ENCODE peak calls at places on chromosomes 13 and 19, in four cellular contexts. H is brain microvascular endothelial cell, K is neural crest cell, M is COR-L47. Q is an unnamed sample.

GRCh38 chr19:55319786-55320185 is 5.4 kb downstream of the TMEM150B start:
- DNase-seq in H (peak; percentile 42), K (peak; percentile 68), M (no peak), Q (no peak)

GRCh38 chr19:5046339-5047039 is 77.6 kb downstream of the KDM4B start:
- DNase-seq in H (peak; percentile 63), K (no peak), M (peak; percentile 95), Q (peak; percentile 38)

GRCh38 chr13:113843063-113843654 is 20.7 kb downstream of the GAS6 start:
- DNase-seq in H (no peak), K (no peak), M (no peak), Q (no peak)

GRCh38 chr13:20767309-20767943 is 6.3 kb downstream of the EEF1AKMT1 start:
- DNase-seq in H (no peak), K (no peak), M (no peak), Q (no peak)

GRCh38 chr19:18433039-18433691 is 4.8 kb downstream of the ISYNA1 start:
- DNase-seq in H (no peak), K (no peak), M (peak; percentile 38), Q (no peak)

GRCh38 chr19:52028780-52029123 is 573 bp upstream of the ZNF614 start:
- DNase-seq in H (no peak), K (no peak), M (peak; percentile 17), Q (peak; percentile 53)

GRCh38 chr13:41496420-41497234 is 39.3 kb downstream of the RGCC start:
- DNase-seq in H (peak; percentile 43), K (no peak), M (no peak), Q (no peak)

GRCh38 chr19:46454244-46454643 is 17.1 kb downstream of the PNMA8A start:
- DNase-seq in H (no peak), K (no peak), M (no peak), Q (no peak)

GRCh38 chr13:111661052-111661451 is 340.6 kb downstream of the TEX29 start:
- DNase-seq in H (no peak), K (no peak), M (no peak), Q (no peak)

GRCh38 chr19:39083983-39084731 is at the start of gene ACP7:
- DNase-seq in H (no peak), K (no peak), M (no peak), Q (no peak)

GRCh38 chr19:30069535-30070197 is 127.6 kb downstream of the URI1 start:
- DNase-seq in H (no peak), K (no peak), M (no peak), Q (no peak)

GRCh38 chr19:29831041-29831548 is 19.3 kb downstream of the CCNE1 start:
- DNase-seq in H (no peak), K (no peak), M (no peak), Q (no peak)

GRCh38 chr19:1312732-1313694 is 27.3 kb downstream of the EFNA2 start:
- DNase-seq in H (peak; percentile 45), K (no peak), M (no peak), Q (no peak)

GRCh38 chr19:1571358-1571757 is 3.2 kb upstream of the MEX3D start:
- DNase-seq in H (no peak), K (no peak), M (no peak), Q (no peak)

GRCh38 chr19:2239771-2240770 is 3.4 kb downstream of the SF3A2 start:
- DNase-seq in H (peak; percentile 40), K (no peak), M (peak; percentile 31), Q (no peak)

GRCh38 chr19:13723206-13723605 is 41.1 kb upstream of the MRI1 start:
- DNase-seq in H (no peak), K (no peak), M (no peak), Q (no peak)

GRCh38 chr19:3136684-3137055 is 837 bp downstream of the GNA15 start:
- DNase-seq in H (no peak), K (no peak), M (no peak), Q (no peak)

GRCh38 chr13:106371024-106371423 is 164.4 kb downstream of the EFNB2 start:
- DNase-seq in H (no peak), K (no peak), M (no peak), Q (no peak)

GRCh38 chr19:39127812-39128510 is 2.4 kb downstream of the PAK4 start:
- DNase-seq in H (no peak), K (no peak), M (peak; percentile 69), Q (no peak)

GRCh38 chr13:102310691-102311432 is 91.0 kb downstream of the FGF14 start:
- DNase-seq in H (no peak), K (no peak), M (no peak), Q (no peak)

GRCh38 chr13:75492389-75492788 is 10.4 kb upstream of the TBC1D4 start:
- DNase-seq in H (peak; percentile 41), K (no peak), M (no peak), Q (no peak)